ENCODE peak calls at places on chromosome 3, in ten cellular contexts. N, D, J, T, E, U, V, K, Q and G are unnamed samples. For H3K4me1, the result is how much of the 10 kb centered on the place peaks cover.

GRCh38 chr3:188683032-188683491 is 488.7 kb upstream of the TPRG1 start:
- DNase-seq in N (no peak), D (no peak), J (no peak), T (no peak), E (peak), U (no peak), V (no peak), K (peak), Q (no peak), G (peak)

GRCh38 chr3:174408310-174408709 is 450.8 kb upstream of the NAALADL2 start:
- DNase-seq in N (no peak), D (no peak), J (no peak), T (no peak), E (peak), U (peak), V (no peak), K (peak), Q (no peak), G (no peak)

GRCh38 chr3:39637807-39638206 is 170.3 kb downstream of the MOBP start:
- DNase-seq in N (no peak), D (peak), J (peak), T (no peak), E (no peak), U (peak), V (no peak), K (peak), Q (no peak), G (no peak)

GRCh38 chr3:175179055-175179454 is 319.9 kb downstream of the NAALADL2 start:
- DNase-seq in N (no peak), D (no peak), J (no peak), T (no peak), E (no peak), U (no peak), V (no peak), K (peak), Q (no peak), G (no peak)

GRCh38 chr3:116569611-116570010 is 124.3 kb upstream of the LSAMP start:
- DNase-seq in N (no peak), D (no peak), J (no peak), T (no peak), E (no peak), U (no peak), V (no peak), K (peak), Q (no peak), G (no peak)

GRCh38 chr3:96863129-96863740 is 48.8 kb downstream of the EPHA6 start:
- DNase-seq in N (no peak), D (peak), J (peak), T (no peak), E (no peak), U (no peak), V (no peak), K (peak), Q (peak), G (no peak)

GRCh38 chr3:174820885-174821284 is 38.2 kb upstream of the NAALADL2 start:
- DNase-seq in N (no peak), D (no peak), J (no peak), T (no peak), E (no peak), U (no peak), V (no peak), K (no peak), Q (no peak), G (no peak)

GRCh38 chr3:129723558-129724324 is 117.3 kb upstream of the PLXND1 start:
- DNase-seq in N (no peak), D (no peak), J (peak), T (no peak), E (no peak), U (no peak), V (peak), K (no peak), Q (peak), G (peak)

GRCh38 chr3:21718943-21719591 is 31.9 kb downstream of the ZNF385D start:
- DNase-seq in N (no peak), D (peak), J (no peak), T (no peak), E (no peak), U (no peak), V (no peak), K (no peak), Q (no peak), G (no peak)

GRCh38 chr3:27632431-27633223 is 89.5 kb downstream of the EOMES start:
- DNase-seq in N (peak), D (peak), J (no peak), T (peak), E (peak), U (peak), V (peak), K (peak), Q (peak), G (peak)

GRCh38 chr3:170233532-170233931 is 11.3 kb downstream of the PRKCI start:
- DNase-seq in N (no peak), D (no peak), J (peak), T (no peak), E (no peak), U (no peak), V (no peak), K (peak), Q (no peak), G (no peak)

GRCh38 chr3:127680146-127680661 is 7.5 kb downstream of the ABTB1 start:
- DNase-seq in N (peak), D (no peak), J (no peak), T (peak), E (peak), U (no peak), V (peak), K (no peak), Q (peak), G (peak)

GRCh38 chr3:38646630-38647029 is 2.9 kb downstream of the SCN5A start:
- DNase-seq in N (peak), D (peak), J (peak), T (peak), E (no peak), U (peak), V (no peak), K (peak), Q (peak), G (peak)

GRCh38 chr3:177478170-177478859 is 281.0 kb upstream of the TBL1XR1 start:
- DNase-seq in N (no peak), D (no peak), J (peak), T (no peak), E (no peak), U (peak), V (peak), K (peak), Q (no peak), G (peak)

GRCh38 chr3:102099913-102100312 is 250.6 kb downstream of the NFKBIZ start:
- DNase-seq in N (no peak), D (no peak), J (no peak), T (no peak), E (no peak), U (no peak), V (no peak), K (no peak), Q (no peak), G (no peak)

GRCh38 chr3:62587579-62588031 is 214.3 kb upstream of the FEZF2 start:
- DNase-seq in N (no peak), D (no peak), J (no peak), T (no peak), E (no peak), U (no peak), V (no peak), K (peak), Q (no peak), G (no peak)

GRCh38 chr3:102133376-102133775 is 284.1 kb downstream of the NFKBIZ start:
- DNase-seq in N (no peak), D (no peak), J (no peak), T (no peak), E (no peak), U (no peak), V (no peak), K (no peak), Q (no peak), G (no peak)

DNA sequence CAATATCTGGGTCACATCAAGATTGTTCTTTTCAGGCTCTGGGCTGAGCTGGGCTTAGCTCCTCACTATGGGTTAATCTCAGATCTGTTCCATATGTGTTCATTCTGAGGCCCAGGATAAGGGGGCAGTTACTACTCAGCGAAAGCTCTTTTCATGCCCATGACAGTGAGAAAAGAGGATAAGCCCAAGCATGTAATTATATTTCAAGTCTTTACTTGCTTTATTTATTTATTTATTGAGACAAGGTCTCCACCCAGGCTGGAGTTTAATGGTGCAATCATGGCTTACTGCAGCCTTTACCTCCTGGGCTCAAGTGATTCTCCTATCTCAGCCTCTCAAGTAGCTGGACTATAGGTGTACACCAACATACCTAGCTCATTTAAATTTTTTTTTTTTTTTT is 44.7 kb upstream of the SELENOK start:
- DNase-seq in N (no peak), D (no peak), J (no peak), T (no peak), E (no peak), U (no peak), V (no peak), K (no peak), Q (no peak), G (no peak)
- TF ChIP-seq CTCF in N (no peak), D (no peak), J (no peak), T (no peak), E (no peak), U (no peak), V (no peak), K (no peak), Q (no peak), G (no peak)

GRCh38 chr3:49353022-49353421 is 5.1 kb downstream of the GPX1 start:
- DNase-seq in N (no peak), D (no peak), J (no peak), T (no peak), E (no peak), U (no peak), V (no peak), K (peak), Q (no peak), G (no peak)
- H3K4me1 ChIP-seq in N (under half), D (under half), J (under half), T (under half), E (under half), U (under half), V (under half), K (under half), Q (under half), G (under half)

GRCh38 chr3:48989796-48990635 is at the start of gene P4HTM:
- DNase-seq in N (peak), D (peak), J (peak), T (peak), E (peak), U (no peak), V (peak), K (peak), Q (peak), G (peak)
- TF ChIP-seq CTCF in N (no peak), D (peak), J (peak), T (peak), E (peak), U (peak), V (peak), K (peak), Q (no peak), G (peak)

DNA sequence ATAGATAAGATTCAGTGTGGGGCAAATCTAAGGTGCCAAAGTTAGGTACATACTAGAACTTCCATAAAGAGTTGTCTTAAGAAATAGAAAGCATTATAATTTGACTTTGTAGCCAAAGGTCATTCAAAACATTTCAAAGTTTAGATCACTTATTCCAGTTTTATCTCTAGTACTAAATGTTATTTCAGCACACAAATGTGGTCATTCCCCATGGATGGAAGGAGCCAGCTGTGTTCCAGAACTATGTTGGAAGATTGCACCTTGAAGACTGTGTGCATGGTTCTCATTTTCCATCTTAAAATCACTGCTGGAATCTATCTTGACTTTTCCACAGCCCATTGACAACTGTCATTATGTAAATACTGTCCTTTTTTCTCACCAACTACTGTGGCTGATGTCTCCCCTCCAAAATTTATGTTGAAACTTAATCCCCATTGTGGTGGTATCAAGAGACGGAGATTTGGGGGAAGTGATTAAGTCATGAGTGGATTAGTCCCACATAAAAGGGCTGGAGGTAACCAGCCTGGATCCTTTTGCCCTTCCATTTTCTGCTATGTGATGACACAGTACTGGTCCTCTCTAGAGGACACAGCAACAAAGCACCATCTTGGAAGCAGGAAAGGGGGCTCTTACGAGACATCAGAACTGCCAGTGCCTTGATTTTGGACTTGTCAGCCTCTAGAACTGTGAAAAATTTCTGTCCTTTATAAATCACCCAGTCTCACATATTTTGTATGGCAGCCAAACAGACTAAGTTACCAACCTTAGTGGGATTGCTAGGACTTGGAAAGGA is 24.0 kb downstream of the TGFBR2 start:
- DNase-seq in N (no peak), D (no peak), J (peak), T (no peak), E (no peak), U (no peak), V (no peak), K (no peak), Q (no peak), G (no peak)
- H3K4me1 ChIP-seq in N (half or more), D (under half), J (half or more), T (under half), E (half or more), U (half or more), V (under half), K (under half), Q (half or more), G (half or more)

GRCh38 chr3:47002490-47003410 is 23.3 kb downstream of the NBEAL2 start:
- DNase-seq in N (no peak), D (peak), J (no peak), T (peak), E (peak), U (no peak), V (peak), K (no peak), Q (peak), G (no peak)
- TF ChIP-seq CTCF in N (no peak), D (peak), J (peak), T (peak), E (no peak), U (no peak), V (no peak), K (no peak), Q (no peak), G (no peak)

DNA sequence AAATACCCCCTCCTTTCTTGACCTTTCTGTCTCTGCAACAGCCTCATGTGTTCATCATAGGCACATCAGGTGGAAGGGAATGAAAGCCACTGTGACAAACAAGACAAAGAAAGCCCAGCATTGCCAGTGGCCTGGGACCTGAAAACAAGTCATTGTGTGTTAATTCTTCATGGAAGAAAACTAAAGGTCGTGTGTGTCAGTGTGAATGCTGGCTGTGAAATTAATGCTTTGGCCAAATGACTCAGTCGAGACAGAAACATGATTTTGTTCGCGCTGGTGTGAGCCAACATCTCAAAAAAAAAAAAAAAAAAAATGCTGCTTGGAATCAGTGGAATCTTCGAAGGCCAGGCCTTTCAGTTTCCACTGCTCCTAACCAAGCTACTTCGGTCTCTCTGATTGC is 386.5 kb upstream of the PROK2 start:
- DNase-seq in N (no peak), D (no peak), J (no peak), T (no peak), E (no peak), U (no peak), V (peak), K (no peak), Q (no peak), G (no peak)
- H3K4me1 ChIP-seq in N (under half), D (under half), J (under half), T (under half), E (under half), U (under half), V (under half), K (under half), Q (under half), G (half or more)

GRCh38 chr3:181943285-181943684 is 231.6 kb downstream of the SOX2 start:
- DNase-seq in N (no peak), D (peak), J (no peak), T (no peak), E (no peak), U (no peak), V (no peak), K (no peak), Q (no peak), G (no peak)

GRCh38 chr3:181947606-181948005 is 235.9 kb downstream of the SOX2 start:
- DNase-seq in N (no peak), D (no peak), J (no peak), T (no peak), E (no peak), U (no peak), V (no peak), K (no peak), Q (no peak), G (no peak)

GRCh38 chr3:181952221-181952620 is 240.5 kb downstream of the SOX2 start:
- DNase-seq in N (no peak), D (no peak), J (no peak), T (no peak), E (no peak), U (no peak), V (no peak), K (no peak), Q (no peak), G (no peak)

DNA sequence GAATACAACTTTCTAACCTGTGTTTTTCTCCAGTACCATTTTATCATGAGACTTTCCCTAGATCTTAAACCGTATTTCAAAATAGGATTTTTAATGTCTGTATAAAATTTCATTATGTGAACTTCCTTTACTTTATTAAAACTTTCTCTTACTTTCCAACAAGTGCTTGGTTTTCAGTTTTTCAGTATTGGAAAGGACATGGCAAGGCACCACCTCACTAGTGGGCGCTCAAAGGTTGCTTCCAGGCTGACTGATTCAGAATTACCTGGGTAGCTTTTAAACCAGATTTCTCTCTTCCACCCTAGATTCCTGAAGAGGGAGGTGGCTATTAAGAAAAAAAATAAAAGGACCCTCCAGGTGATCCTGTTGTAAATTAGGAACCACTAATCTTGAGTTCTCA is 236.6 kb downstream of the SOX2 start:
- DNase-seq in N (no peak), D (peak), J (no peak), T (no peak), E (no peak), U (no peak), V (no peak), K (peak), Q (no peak), G (no peak)
- TF ChIP-seq CTCF in N (no peak), D (peak), J (peak), T (peak), E (no peak), U (peak), V (no peak), K (peak), Q (no peak), G (no peak)

GRCh38 chr3:171350364-171350763 is 109.8 kb downstream of the TNIK start:
- DNase-seq in N (no peak), D (no peak), J (no peak), T (no peak), E (no peak), U (no peak), V (no peak), K (no peak), Q (no peak), G (no peak)

GRCh38 chr3:171351676-171352075 is 108.5 kb downstream of the TNIK start:
- DNase-seq in N (no peak), D (no peak), J (peak), T (no peak), E (no peak), U (no peak), V (no peak), K (peak), Q (no peak), G (no peak)

GRCh38 chr3:171347017-171347979 is 112.9 kb downstream of the TNIK start:
- DNase-seq in N (no peak), D (no peak), J (peak), T (no peak), E (no peak), U (no peak), V (no peak), K (no peak), Q (no peak), G (no peak)

GRCh38 chr3:171348121-171348520 is 112.1 kb downstream of the TNIK start:
- DNase-seq in N (no peak), D (no peak), J (peak), T (no peak), E (no peak), U (no peak), V (no peak), K (no peak), Q (no peak), G (no peak)

GRCh38 chr3:171349392-171349791 is 110.8 kb downstream of the TNIK start:
- DNase-seq in N (no peak), D (no peak), J (peak), T (no peak), E (no peak), U (no peak), V (no peak), K (peak), Q (no peak), G (no peak)
- H3K4me1 ChIP-seq in N (under half), D (under half), J (under half), T (under half), E (half or more), U (under half), V (under half), K (half or more), Q (under half), G (under half)

DNA sequence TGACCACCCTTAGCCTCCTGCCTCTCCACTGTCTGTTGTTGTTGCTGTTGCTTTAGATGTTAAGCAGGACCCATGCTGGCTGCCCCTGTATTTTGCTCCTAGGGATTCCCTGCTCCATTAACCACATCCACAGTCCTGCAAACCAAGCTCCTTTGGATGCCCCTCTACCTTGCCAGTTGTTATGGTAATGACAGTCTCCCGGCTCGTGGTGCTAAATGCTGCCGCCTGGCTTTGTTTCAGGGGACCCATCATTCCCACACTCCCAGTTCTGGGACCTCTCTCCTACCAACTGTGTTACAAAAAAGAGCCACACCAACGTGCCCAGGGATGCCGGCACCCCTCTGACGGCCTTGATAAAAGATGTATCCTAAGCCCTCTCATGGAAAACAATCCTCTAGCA is 15.5 kb upstream of the MCCC1 start:
- DNase-seq in N (no peak), D (peak), J (no peak), T (peak), E (no peak), U (no peak), V (no peak), K (no peak), Q (no peak), G (no peak)
- TF ChIP-seq CTCF in N (no peak), D (peak), J (no peak), T (peak), E (no peak), U (no peak), V (no peak), K (no peak), Q (no peak), G (no peak)